ENCODE peak calls at places on chromosomes 12 and 14, in nine cellular contexts. One of them, this sample, is unnamed.

GRCh38 chr14:98167253-98167652 is 1104.7 kb downstream of the BCL11B start:
- DNase-seq in NCI-H1092 treated with DMSO at 0.1 percent for 48 hours: no peak
- DNase-seq in effector memory CD8-positive, alpha-beta T cell: no peak
- DNase-seq in WTC11: no peak
- DNase-seq in T47D: no peak
- DNase-seq in HTR-8/SVneo: no peak
- DNase-seq in AG10803: no peak
- DNase-seq in hippocampal formation: no peak
- DNase-seq in Peyer's patch: no peak
- DNase-seq in this sample: peak; percentile 26

GRCh38 chr12:57454566-57455373 is at the start of gene INHBE:
- DNase-seq in NCI-H1092 treated with DMSO at 0.1 percent for 48 hours: no peak
- DNase-seq in effector memory CD8-positive, alpha-beta T cell: no peak
- DNase-seq in WTC11: peak; percentile 96
- DNase-seq in T47D: peak; percentile 76
- DNase-seq in HTR-8/SVneo: no peak
- DNase-seq in AG10803: peak; percentile 96
- DNase-seq in hippocampal formation: no peak
- DNase-seq in Peyer's patch: no peak
- DNase-seq in this sample: no peak

GRCh38 chr12:14884458-14884878 is 1.2 kb downstream of the MGP start:
- DNase-seq in NCI-H1092 treated with DMSO at 0.1 percent for 48 hours: peak; percentile 72
- DNase-seq in effector memory CD8-positive, alpha-beta T cell: peak; percentile 82
- DNase-seq in WTC11: no peak
- DNase-seq in T47D: peak; percentile 57
- DNase-seq in HTR-8/SVneo: peak; percentile 2
- DNase-seq in AG10803: peak; percentile 61
- DNase-seq in hippocampal formation: peak; percentile 46
- DNase-seq in Peyer's patch: no peak
- DNase-seq in this sample: peak; percentile 97

GRCh38 chr12:30417697-30418231 is 277.9 kb downstream of the IPO8 start:
- DNase-seq in NCI-H1092 treated with DMSO at 0.1 percent for 48 hours: no peak
- DNase-seq in effector memory CD8-positive, alpha-beta T cell: no peak
- DNase-seq in WTC11: no peak
- DNase-seq in T47D: no peak
- DNase-seq in HTR-8/SVneo: peak; percentile 25
- DNase-seq in AG10803: peak; percentile 86
- DNase-seq in hippocampal formation: no peak
- DNase-seq in Peyer's patch: no peak
- DNase-seq in this sample: no peak

GRCh38 chr14:55152052-55152753 is 23.2 kb downstream of the LGALS3 start:
- DNase-seq in NCI-H1092 treated with DMSO at 0.1 percent for 48 hours: no peak
- DNase-seq in effector memory CD8-positive, alpha-beta T cell: no peak
- DNase-seq in WTC11: no peak
- DNase-seq in T47D: no peak
- DNase-seq in HTR-8/SVneo: no peak
- DNase-seq in AG10803: peak; percentile 52
- DNase-seq in hippocampal formation: no peak
- DNase-seq in Peyer's patch: no peak
- DNase-seq in this sample: no peak

GRCh38 chr14:45247427-45247826 is 5.6 kb downstream of the MIS18BP1 start:
- DNase-seq in NCI-H1092 treated with DMSO at 0.1 percent for 48 hours: no peak
- DNase-seq in effector memory CD8-positive, alpha-beta T cell: no peak
- DNase-seq in WTC11: no peak
- DNase-seq in T47D: no peak
- DNase-seq in HTR-8/SVneo: no peak
- DNase-seq in AG10803: no peak
- DNase-seq in hippocampal formation: no peak
- DNase-seq in Peyer's patch: no peak
- DNase-seq in this sample: no peak

GRCh38 chr14:75597149-75597548 is 18.7 kb downstream of the FLVCR2 start:
- DNase-seq in NCI-H1092 treated with DMSO at 0.1 percent for 48 hours: no peak
- DNase-seq in effector memory CD8-positive, alpha-beta T cell: no peak
- DNase-seq in WTC11: no peak
- DNase-seq in T47D: no peak
- DNase-seq in HTR-8/SVneo: no peak
- DNase-seq in AG10803: no peak
- DNase-seq in hippocampal formation: no peak
- DNase-seq in Peyer's patch: no peak
- DNase-seq in this sample: no peak

GRCh38 chr14:69423279-69423678 is 24.8 kb downstream of the SLC39A9 start:
- DNase-seq in NCI-H1092 treated with DMSO at 0.1 percent for 48 hours: no peak
- DNase-seq in effector memory CD8-positive, alpha-beta T cell: no peak
- DNase-seq in WTC11: no peak
- DNase-seq in T47D: no peak
- DNase-seq in HTR-8/SVneo: no peak
- DNase-seq in AG10803: peak; percentile 54
- DNase-seq in hippocampal formation: no peak
- DNase-seq in Peyer's patch: no peak
- DNase-seq in this sample: no peak

GRCh38 chr14:69368381-69368780 is 29.7 kb downstream of the ERH start:
- DNase-seq in NCI-H1092 treated with DMSO at 0.1 percent for 48 hours: no peak
- DNase-seq in effector memory CD8-positive, alpha-beta T cell: no peak
- DNase-seq in WTC11: no peak
- DNase-seq in T47D: no peak
- DNase-seq in HTR-8/SVneo: no peak
- DNase-seq in AG10803: no peak
- DNase-seq in hippocampal formation: no peak
- DNase-seq in Peyer's patch: no peak
- DNase-seq in this sample: no peak

GRCh38 chr12:104585448-104586055 is 128.8 kb downstream of the CHST11 start:
- DNase-seq in NCI-H1092 treated with DMSO at 0.1 percent for 48 hours: no peak
- DNase-seq in effector memory CD8-positive, alpha-beta T cell: no peak
- DNase-seq in WTC11: no peak
- DNase-seq in T47D: no peak
- DNase-seq in HTR-8/SVneo: no peak
- DNase-seq in AG10803: no peak
- DNase-seq in hippocampal formation: no peak
- DNase-seq in Peyer's patch: no peak
- DNase-seq in this sample: no peak

GRCh38 chr14:68191567-68192321 is 372.2 kb downstream of the RAD51B start:
- DNase-seq in NCI-H1092 treated with DMSO at 0.1 percent for 48 hours: peak; percentile 40
- DNase-seq in effector memory CD8-positive, alpha-beta T cell: no peak
- DNase-seq in WTC11: no peak
- DNase-seq in T47D: peak; percentile 86
- DNase-seq in HTR-8/SVneo: peak; percentile 78
- DNase-seq in AG10803: no peak
- DNase-seq in hippocampal formation: no peak
- DNase-seq in Peyer's patch: no peak
- DNase-seq in this sample: no peak

GRCh38 chr12:22190-22529 is 44.4 kb upstream of the IQSEC3 start:
- DNase-seq in NCI-H1092 treated with DMSO at 0.1 percent for 48 hours: no peak
- DNase-seq in effector memory CD8-positive, alpha-beta T cell: no peak
- DNase-seq in WTC11: no peak
- DNase-seq in T47D: no peak
- DNase-seq in HTR-8/SVneo: no peak
- DNase-seq in AG10803: no peak
- DNase-seq in hippocampal formation: no peak
- DNase-seq in Peyer's patch: no peak
- DNase-seq in this sample: no peak

GRCh38 chr14:22556021-22556989 is 32.7 kb downstream of the DAD1 start:
- DNase-seq in NCI-H1092 treated with DMSO at 0.1 percent for 48 hours: no peak
- DNase-seq in effector memory CD8-positive, alpha-beta T cell: peak; percentile 96
- DNase-seq in WTC11: no peak
- DNase-seq in T47D: no peak
- DNase-seq in HTR-8/SVneo: peak; percentile 43
- DNase-seq in AG10803: peak; percentile 62
- DNase-seq in hippocampal formation: no peak
- DNase-seq in Peyer's patch: peak; percentile 70
- DNase-seq in this sample: no peak

GRCh38 chr14:50397461-50398196 is 948 bp upstream of the CDKL1 start:
- DNase-seq in NCI-H1092 treated with DMSO at 0.1 percent for 48 hours: no peak
- DNase-seq in effector memory CD8-positive, alpha-beta T cell: no peak
- DNase-seq in WTC11: no peak
- DNase-seq in T47D: no peak
- DNase-seq in HTR-8/SVneo: peak; percentile 35
- DNase-seq in AG10803: peak; percentile 21
- DNase-seq in hippocampal formation: no peak
- DNase-seq in Peyer's patch: no peak
- DNase-seq in this sample: peak; percentile 87

GRCh38 chr14:77859934-77860570 is 60.1 kb downstream of the ADCK1 start:
- DNase-seq in NCI-H1092 treated with DMSO at 0.1 percent for 48 hours: no peak
- DNase-seq in effector memory CD8-positive, alpha-beta T cell: no peak
- DNase-seq in WTC11: no peak
- DNase-seq in T47D: no peak
- DNase-seq in HTR-8/SVneo: no peak
- DNase-seq in AG10803: no peak
- DNase-seq in hippocampal formation: no peak
- DNase-seq in Peyer's patch: no peak
- DNase-seq in this sample: no peak

GRCh38 chr14:70422538-70422937 is 5.6 kb upstream of the SYNJ2BP start:
- DNase-seq in NCI-H1092 treated with DMSO at 0.1 percent for 48 hours: no peak
- DNase-seq in effector memory CD8-positive, alpha-beta T cell: no peak
- DNase-seq in WTC11: no peak
- DNase-seq in T47D: no peak
- DNase-seq in HTR-8/SVneo: no peak
- DNase-seq in AG10803: no peak
- DNase-seq in hippocampal formation: no peak
- DNase-seq in Peyer's patch: no peak
- DNase-seq in this sample: no peak

GRCh38 chr14:64091217-64091616 is 203.0 kb downstream of the ESR2 start:
- DNase-seq in NCI-H1092 treated with DMSO at 0.1 percent for 48 hours: no peak
- DNase-seq in effector memory CD8-positive, alpha-beta T cell: no peak
- DNase-seq in WTC11: no peak
- DNase-seq in T47D: no peak
- DNase-seq in HTR-8/SVneo: no peak
- DNase-seq in AG10803: no peak
- DNase-seq in hippocampal formation: no peak
- DNase-seq in Peyer's patch: no peak
- DNase-seq in this sample: no peak

GRCh38 chr12:57893460-57894353 is 47.2 kb upstream of the CTDSP2 start:
- DNase-seq in NCI-H1092 treated with DMSO at 0.1 percent for 48 hours: peak; percentile 40
- DNase-seq in effector memory CD8-positive, alpha-beta T cell: no peak
- DNase-seq in WTC11: peak; percentile 50
- DNase-seq in T47D: peak; percentile 75
- DNase-seq in HTR-8/SVneo: peak; percentile 57
- DNase-seq in AG10803: peak; percentile 97
- DNase-seq in hippocampal formation: peak; percentile 79
- DNase-seq in Peyer's patch: peak; percentile 79
- DNase-seq in this sample: peak; percentile 96

GRCh38 chr12:50825372-50825838 is 17.3 kb upstream of the TMPRSS12 start:
- DNase-seq in NCI-H1092 treated with DMSO at 0.1 percent for 48 hours: peak; percentile 19
- DNase-seq in effector memory CD8-positive, alpha-beta T cell: no peak
- DNase-seq in WTC11: no peak
- DNase-seq in T47D: peak; percentile 74
- DNase-seq in HTR-8/SVneo: peak; percentile 41
- DNase-seq in AG10803: peak; percentile 81
- DNase-seq in hippocampal formation: no peak
- DNase-seq in Peyer's patch: no peak
- DNase-seq in this sample: no peak

GRCh38 chr12:52627395-52628110 is 9.2 kb upstream of the KRT73 start:
- DNase-seq in NCI-H1092 treated with DMSO at 0.1 percent for 48 hours: no peak
- DNase-seq in effector memory CD8-positive, alpha-beta T cell: no peak
- DNase-seq in WTC11: no peak
- DNase-seq in T47D: no peak
- DNase-seq in HTR-8/SVneo: no peak
- DNase-seq in AG10803: no peak
- DNase-seq in hippocampal formation: no peak
- DNase-seq in Peyer's patch: peak; percentile 5
- DNase-seq in this sample: peak; percentile 88

GRCh38 chr12:106679576-106679975 is 94.9 kb upstream of the RIC8B start:
- DNase-seq in NCI-H1092 treated with DMSO at 0.1 percent for 48 hours: no peak
- DNase-seq in effector memory CD8-positive, alpha-beta T cell: no peak
- DNase-seq in WTC11: no peak
- DNase-seq in T47D: no peak
- DNase-seq in HTR-8/SVneo: no peak
- DNase-seq in AG10803: no peak
- DNase-seq in hippocampal formation: no peak
- DNase-seq in Peyer's patch: no peak
- DNase-seq in this sample: no peak

GRCh38 chr12:82758743-82759142 is 72.0 kb downstream of the TMTC2 start:
- DNase-seq in NCI-H1092 treated with DMSO at 0.1 percent for 48 hours: no peak
- DNase-seq in effector memory CD8-positive, alpha-beta T cell: no peak
- DNase-seq in WTC11: no peak
- DNase-seq in T47D: peak; percentile 41
- DNase-seq in HTR-8/SVneo: no peak
- DNase-seq in AG10803: no peak
- DNase-seq in hippocampal formation: no peak
- DNase-seq in Peyer's patch: no peak
- DNase-seq in this sample: no peak

GRCh38 chr14:102279688-102280348 is 25.1 kb downstream of the MOK start:
- DNase-seq in NCI-H1092 treated with DMSO at 0.1 percent for 48 hours: no peak
- DNase-seq in effector memory CD8-positive, alpha-beta T cell: no peak
- DNase-seq in WTC11: no peak
- DNase-seq in T47D: peak; percentile 60
- DNase-seq in HTR-8/SVneo: peak; percentile 86
- DNase-seq in AG10803: peak; percentile 100
- DNase-seq in hippocampal formation: no peak
- DNase-seq in Peyer's patch: no peak
- DNase-seq in this sample: no peak

GRCh38 chr12:62861157-62861535 is 73.8 kb downstream of the PPM1H start:
- DNase-seq in NCI-H1092 treated with DMSO at 0.1 percent for 48 hours: no peak
- DNase-seq in effector memory CD8-positive, alpha-beta T cell: no peak
- DNase-seq in WTC11: no peak
- DNase-seq in T47D: no peak
- DNase-seq in HTR-8/SVneo: no peak
- DNase-seq in AG10803: no peak
- DNase-seq in hippocampal formation: no peak
- DNase-seq in Peyer's patch: no peak
- DNase-seq in this sample: no peak

GRCh38 chr12:48803693-48804092 is 14.6 kb upstream of the CACNB3 start:
- DNase-seq in NCI-H1092 treated with DMSO at 0.1 percent for 48 hours: no peak
- DNase-seq in effector memory CD8-positive, alpha-beta T cell: no peak
- DNase-seq in WTC11: no peak
- DNase-seq in T47D: no peak
- DNase-seq in HTR-8/SVneo: no peak
- DNase-seq in AG10803: no peak
- DNase-seq in hippocampal formation: no peak
- DNase-seq in Peyer's patch: no peak
- DNase-seq in this sample: no peak

GRCh38 chr12:108169671-108170070 is 40.6 kb downstream of the WSCD2 start:
- DNase-seq in NCI-H1092 treated with DMSO at 0.1 percent for 48 hours: no peak
- DNase-seq in effector memory CD8-positive, alpha-beta T cell: no peak
- DNase-seq in WTC11: no peak
- DNase-seq in T47D: no peak
- DNase-seq in HTR-8/SVneo: no peak
- DNase-seq in AG10803: no peak
- DNase-seq in hippocampal formation: no peak
- DNase-seq in Peyer's patch: no peak
- DNase-seq in this sample: no peak

GRCh38 chr12:94604299-94604698 is 46.1 kb downstream of the TMCC3 start:
- DNase-seq in NCI-H1092 treated with DMSO at 0.1 percent for 48 hours: no peak
- DNase-seq in effector memory CD8-positive, alpha-beta T cell: no peak
- DNase-seq in WTC11: no peak
- DNase-seq in T47D: no peak
- DNase-seq in HTR-8/SVneo: no peak
- DNase-seq in AG10803: no peak
- DNase-seq in hippocampal formation: no peak
- DNase-seq in Peyer's patch: no peak
- DNase-seq in this sample: no peak

GRCh38 chr14:100374891-100375272 is 51.7 kb downstream of the SLC25A47 start:
- DNase-seq in NCI-H1092 treated with DMSO at 0.1 percent for 48 hours: no peak
- DNase-seq in effector memory CD8-positive, alpha-beta T cell: no peak
- DNase-seq in WTC11: no peak
- DNase-seq in T47D: no peak
- DNase-seq in HTR-8/SVneo: no peak
- DNase-seq in AG10803: peak; percentile 22
- DNase-seq in hippocampal formation: no peak
- DNase-seq in Peyer's patch: no peak
- DNase-seq in this sample: no peak

GRCh38 chr12:117333331-117334000 is 28.0 kb downstream of the NOS1 start:
- DNase-seq in NCI-H1092 treated with DMSO at 0.1 percent for 48 hours: peak; percentile 5
- DNase-seq in effector memory CD8-positive, alpha-beta T cell: no peak
- DNase-seq in WTC11: no peak
- DNase-seq in T47D: no peak
- DNase-seq in HTR-8/SVneo: no peak
- DNase-seq in AG10803: no peak
- DNase-seq in hippocampal formation: no peak
- DNase-seq in Peyer's patch: no peak
- DNase-seq in this sample: no peak

GRCh38 chr14:21923820-21924219 is 250.2 kb upstream of the OR4E1 start:
- DNase-seq in NCI-H1092 treated with DMSO at 0.1 percent for 48 hours: no peak
- DNase-seq in effector memory CD8-positive, alpha-beta T cell: peak; percentile 19
- DNase-seq in WTC11: no peak
- DNase-seq in T47D: no peak
- DNase-seq in HTR-8/SVneo: no peak
- DNase-seq in AG10803: no peak
- DNase-seq in hippocampal formation: no peak
- DNase-seq in Peyer's patch: no peak
- DNase-seq in this sample: no peak

GRCh38 chr14:58805605-58806358 is 168.0 kb downstream of the DACT1 start:
- DNase-seq in NCI-H1092 treated with DMSO at 0.1 percent for 48 hours: peak; percentile 98
- DNase-seq in effector memory CD8-positive, alpha-beta T cell: no peak
- DNase-seq in WTC11: no peak
- DNase-seq in T47D: no peak
- DNase-seq in HTR-8/SVneo: no peak
- DNase-seq in AG10803: no peak
- DNase-seq in hippocampal formation: no peak
- DNase-seq in Peyer's patch: no peak
- DNase-seq in this sample: no peak

This sample was measured in esophagus muscularis mucosa.